ENCODE peak calls at places on chromosomes 11 and 22, in four cellular contexts. F, D, W and V are unnamed samples.

GRCh38 chr11:5737091-5737490 is 843 bp downstream of the OR56B1 start:
- DNase-seq in D (no peak), F (no peak), W (no peak), V (no peak)

GRCh38 chr11:870127-870413 is 27.4 kb downstream of the TSPAN4 start:
- DNase-seq in D (peak), F (no peak), W (peak), V (peak)

GRCh38 chr11:61954106-61955030 is 4.2 kb downstream of the BEST1 start:
- DNase-seq in W (no peak), F (no peak), D (no peak), V (no peak)

GRCh38 chr22:25563757-25564319 is 637 bp upstream of the GRK3 start:
- DNase-seq in D (no peak), F (peak), W (no peak), V (peak)

GRCh38 chr11:62555464-62556092 is 9.0 kb upstream of the AHNAK start:
- DNase-seq in W (peak), D (no peak), F (no peak), V (no peak)

GRCh38 chr11:118614511-118614910 is 7.1 kb downstream of the PHLDB1 start:
- DNase-seq in D (no peak), F (no peak), W (no peak), V (no peak)

GRCh38 chr11:73907191-73907590 is 30.4 kb downstream of the PAAF1 start:
- DNase-seq in D (no peak), W (peak), F (no peak), V (no peak)

GRCh38 chr11:115194798-115195101 is 309.5 kb downstream of the CADM1 start:
- DNase-seq in D (no peak), W (no peak), F (no peak), V (no peak)

GRCh38 chr11:937853-938261 is 12.2 kb downstream of the AP2A2 start:
- DNase-seq in F (no peak), D (no peak), W (no peak), V (no peak)

GRCh38 chr11:78244080-78244479 is 55.4 kb downstream of the USP35 start:
- DNase-seq in W (no peak), D (no peak), F (no peak), V (no peak)

GRCh38 chr11:116033931-116034553 is 529.8 kb upstream of the CADM1 start:
- DNase-seq in W (no peak), D (no peak), F (no peak), V (no peak)

GRCh38 chr11:29261831-29262230 is 755.0 kb downstream of the KCNA4 start:
- DNase-seq in D (no peak), W (peak), F (no peak), V (no peak)

GRCh38 chr22:35299217-35299716 is 427 bp upstream of the TOM1 start:
- DNase-seq in W (no peak), D (no peak), F (peak), V (no peak)

GRCh38 chr22:50342651-50343540 is at the start of gene PPP6R2:
- DNase-seq in F (peak), W (peak), D (peak), V (peak)

GRCh38 chr11:44950036-44950624 is 553 bp downstream of the TP53I11 start:
- DNase-seq in F (peak), W (no peak), D (peak), V (peak)

GRCh38 chr11:112128483-112129121 is 35.3 kb downstream of the IL18 start:
- DNase-seq in W (peak), D (no peak), F (peak), V (no peak)

GRCh38 chr11:106391771-106392412 is 314.4 kb downstream of the AASDHPPT start:
- DNase-seq in W (peak), F (no peak), D (no peak), V (no peak)

GRCh38 chr11:130636672-130637463 is 188.4 kb downstream of the ADAMTS15 start:
- DNase-seq in F (no peak), D (no peak), W (peak), V (no peak)

GRCh38 chr22:43895986-43896645 is 4.3 kb upstream of the PNPLA5 start:
- DNase-seq in W (no peak), F (no peak), D (no peak), V (no peak)

GRCh38 chr22:31743871-31744270 is 6.1 kb downstream of the PRR14L start:
- DNase-seq in F (no peak), D (no peak), W (no peak), V (no peak)

GRCh38 chr22:23743303-23743705 is 7.6 kb downstream of the ZNF70 start:
- DNase-seq in W (no peak), F (no peak), D (no peak), V (no peak)

GRCh38 chr22:45254388-45254787 is 13.7 kb upstream of the KIAA0930 start:
- DNase-seq in W (no peak), D (no peak), F (no peak), V (no peak)

GRCh38 chr22:45253039-45253641 is 12.4 kb upstream of the KIAA0930 start:
- DNase-seq in F (no peak), D (no peak), W (no peak), V (no peak)

GRCh38 chr22:45254789-45255261 is 14.1 kb upstream of the KIAA0930 start:
- DNase-seq in W (peak), F (no peak), D (no peak), V (no peak)

GRCh38 chr22:45248832-45249561 is 8.3 kb upstream of the KIAA0930 start:
- DNase-seq in W (no peak), F (no peak), D (no peak), V (no peak)

DNA sequence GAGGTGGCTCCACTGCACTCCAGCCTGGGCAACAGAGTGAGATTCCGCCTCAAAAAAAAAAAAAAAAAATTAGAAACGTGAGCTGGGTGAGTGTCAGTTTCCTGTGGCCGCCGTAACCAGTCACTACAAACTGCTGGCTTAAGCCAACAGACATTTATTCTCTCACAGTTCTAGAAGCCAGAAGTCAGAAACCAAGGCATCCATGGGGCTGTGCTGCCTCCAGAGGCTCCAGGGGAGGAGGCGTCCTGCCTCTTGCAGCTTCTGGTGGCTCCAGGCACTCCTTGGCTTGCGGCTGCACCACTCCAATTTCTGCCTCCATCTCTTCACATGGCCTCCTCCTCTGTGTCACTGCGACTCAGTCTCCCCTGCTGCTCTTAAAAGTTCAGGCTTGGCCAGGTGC is 11.1 kb upstream of the KIAA0930 start:
- DNase-seq in W (no peak), D (no peak), F (no peak), V (no peak)
- TF ChIP-seq CTCF in W (peak), D (no peak), F (no peak), V (no peak)

DNA sequence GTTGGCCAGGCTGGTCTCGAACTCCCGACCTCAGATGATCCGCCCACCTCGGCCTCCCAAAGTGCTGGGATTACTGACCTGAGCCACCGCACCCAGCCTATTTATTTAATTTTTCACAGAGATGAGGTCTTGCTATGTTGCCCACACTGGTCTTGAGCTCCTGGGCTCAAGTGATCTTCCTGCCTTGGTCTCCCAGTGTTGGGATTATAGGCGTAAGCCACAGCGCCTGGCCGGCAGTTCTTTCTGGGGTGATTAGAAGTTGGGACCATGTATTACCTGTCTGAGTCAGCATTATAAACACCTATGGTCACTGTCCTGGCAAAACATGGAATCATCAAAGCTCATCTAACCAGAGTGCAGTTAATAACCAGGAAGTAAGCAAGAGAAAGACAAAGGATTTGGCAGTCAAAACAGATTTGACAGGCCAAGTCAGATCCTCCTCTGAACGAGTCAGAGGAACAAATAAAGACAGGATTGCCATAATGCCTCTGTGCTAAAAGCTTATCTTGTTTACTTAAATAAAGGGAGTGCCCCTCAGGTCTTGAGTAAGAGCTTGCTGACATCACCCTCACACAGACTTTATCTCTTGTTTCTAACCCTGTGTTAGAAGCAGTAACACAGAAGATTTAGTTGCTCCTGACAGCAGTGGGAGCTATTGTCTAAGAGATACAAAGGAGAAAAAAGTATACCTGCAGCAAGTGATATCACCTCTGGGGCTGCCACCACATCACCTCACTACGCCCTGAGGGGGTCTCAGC is 3.7 kb downstream of the SERPIND1 start:
- DNase-seq in D (no peak), F (no peak), W (peak), V (no peak)
- TF ChIP-seq CTCF in D (no peak), F (no peak), W (peak), V (no peak)

DNA sequence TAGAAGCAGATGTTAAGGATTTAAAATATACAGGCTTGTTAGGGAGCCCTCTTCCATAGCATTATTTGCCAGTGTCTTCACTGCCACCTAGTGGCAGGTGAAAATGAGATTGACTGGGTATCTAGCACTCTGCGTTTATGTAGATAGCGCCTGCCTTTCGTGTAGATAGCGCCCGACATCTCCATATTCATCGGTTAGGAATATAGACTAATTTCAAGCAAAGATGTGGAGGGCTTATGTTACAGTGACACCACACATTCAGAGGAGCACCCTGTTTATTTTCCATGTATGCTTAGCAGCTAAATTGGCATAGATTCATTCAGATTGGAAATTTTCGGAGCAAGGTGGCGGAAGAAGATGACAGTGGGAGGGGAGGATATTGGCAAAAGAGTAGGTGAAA is 72.0 kb downstream of the SLC5A12 start:
- DNase-seq in W (peak), F (peak), D (peak), V (peak)
- TF ChIP-seq CTCF in W (peak), F (peak), D (peak), V (peak)

DNA sequence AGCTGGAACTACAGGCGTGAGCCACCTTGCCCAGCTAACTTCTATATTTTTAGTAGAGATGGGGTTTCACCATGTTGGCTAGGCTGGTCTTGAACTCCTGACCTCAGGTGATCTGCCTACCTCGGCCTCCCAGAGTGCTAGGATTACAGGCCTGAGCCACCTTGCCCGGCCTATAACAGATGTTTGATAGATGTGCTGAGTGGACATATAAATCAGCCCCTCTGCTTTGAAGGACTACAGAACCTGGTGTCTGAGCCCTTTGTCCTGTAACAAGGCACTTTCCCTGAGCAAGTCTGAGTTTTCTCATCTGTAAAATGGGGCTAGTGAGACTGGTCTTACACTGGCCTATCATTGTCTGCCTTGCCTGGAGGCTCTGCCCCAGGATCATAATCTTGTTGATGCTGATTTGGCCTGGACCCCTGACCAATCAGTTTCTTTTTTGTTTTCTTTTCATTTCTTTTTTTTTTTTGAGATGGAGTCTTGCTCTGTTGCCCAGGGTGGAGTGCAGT is 7.0 kb downstream of the RIN1 start:
- DNase-seq in W (no peak), F (no peak), D (no peak), V (no peak)
- TF ChIP-seq CTCF in W (no peak), F (no peak), D (no peak), V (no peak)

GRCh38 chr11:13494051-13494450 is 1.7 kb downstream of the PTH start:
- DNase-seq in D (no peak), W (no peak), F (no peak), V (no peak)
- TF ChIP-seq CTCF in D (no peak), W (no peak), F (no peak), V (no peak)